ENCODE peak calls at places on chromosome 19, in six cellular contexts. X is HCT116; O is BE2C; E is Caco-2; T is body of pancreas; A is CD8-positive, alpha-beta T cell. S is an unnamed sample.

GRCh38 chr19:38679839-38680238 is 32.4 kb downstream of the ACTN4 start:
- DNase-seq in X (no peak), O (no peak), E (no peak), T (no peak), A (no peak), S (no peak)

GRCh38 chr19:54517483-54517882 is 14.9 kb downstream of the LAIR2 start:
- DNase-seq in X (no peak), O (no peak), E (peak; percentile 81), T (peak; percentile 61), A (peak; percentile 25), S (peak; percentile 80)

GRCh38 chr19:5292843-5293606 is 47.6 kb downstream of the PTPRS start:
- DNase-seq in X (no peak), O (peak; percentile 80), E (no peak), T (peak; percentile 73), A (peak; percentile 31), S (peak; percentile 51)

GRCh38 chr19:39831679-39832078 is 2.3 kb downstream of the DYRK1B start:
- DNase-seq in X (no peak), O (no peak), E (no peak), T (no peak), A (no peak), S (no peak)

GRCh38 chr19:24054044-24054935 is 32.7 kb upstream of the ZNF254 start:
- DNase-seq in X (peak; percentile 24), O (no peak), E (no peak), T (no peak), A (no peak), S (no peak)

GRCh38 chr19:19558636-19559035 is 20.6 kb downstream of the CILP2 start:
- DNase-seq in X (no peak), O (no peak), E (no peak), T (no peak), A (no peak), S (no peak)

GRCh38 chr19:53947624-53948023 is 15.1 kb upstream of the CACNG8 start:
- DNase-seq in X (peak; percentile 47), O (no peak), E (no peak), T (no peak), A (no peak), S (peak; percentile 41)

GRCh38 chr19:9498183-9498902 is at the start of gene ZNF560:
- DNase-seq in X (no peak), O (peak; percentile 86), E (no peak), T (no peak), A (no peak), S (no peak)

GRCh38 chr19:16203256-16204004 is 5.7 kb downstream of the AP1M1 start:
- DNase-seq in X (no peak), O (no peak), E (no peak), T (no peak), A (no peak), S (no peak)

GRCh38 chr19:7769171-7769570 is 6.1 kb downstream of the CLEC4M start:
- DNase-seq in X (no peak), O (no peak), E (no peak), T (no peak), A (no peak), S (no peak)

GRCh38 chr19:30792561-30793505 is 420.6 kb downstream of the ZNF536 start:
- DNase-seq in X (no peak), O (no peak), E (no peak), T (no peak), A (no peak), S (no peak)

GRCh38 chr19:55165952-55166529 is 372 bp downstream of the DNAAF3 start:
- DNase-seq in X (peak; percentile 86), O (peak; percentile 84), E (peak; percentile 90), T (peak; percentile 69), A (peak; percentile 12), S (peak; percentile 94)

GRCh38 chr19:48400018-48400742 is 6.7 kb downstream of the GRIN2D start:
- DNase-seq in X (peak; percentile 54), O (peak; percentile 63), E (peak; percentile 76), T (peak; percentile 54), A (no peak), S (peak; percentile 44)

GRCh38 chr19:6731822-6732221 is 5.6 kb downstream of the GPR108 start:
- DNase-seq in X (no peak), O (no peak), E (no peak), T (no peak), A (no peak), S (no peak)

GRCh38 chr19:51514866-51515481 is 13.4 kb upstream of the SIGLEC12 start:
- DNase-seq in X (peak; percentile 47), O (no peak), E (peak; percentile 71), T (no peak), A (no peak), S (peak; percentile 56)

GRCh38 chr19:44750713-44751112 is 2.2 kb downstream of the BCL3 start:
- DNase-seq in X (no peak), O (no peak), E (no peak), T (no peak), A (no peak), S (no peak)

GRCh38 chr19:53432088-53432661 is 391 bp downstream of the ZNF761 start:
- DNase-seq in X (no peak), O (peak; percentile 21), E (peak; percentile 48), T (peak; percentile 35), A (no peak), S (peak; percentile 30)

GRCh38 chr19:51784922-51785690 is 9.9 kb upstream of the FPR3 start:
- DNase-seq in X (no peak), O (no peak), E (no peak), T (peak; percentile 11), A (no peak), S (no peak)

GRCh38 chr19:31444931-31445330 is 95.7 kb upstream of the TSHZ3 start:
- DNase-seq in X (no peak), O (no peak), E (no peak), T (no peak), A (no peak), S (no peak)

GRCh38 chr19:44882063-44882462 is 9.0 kb upstream of the TOMM40 start:
- DNase-seq in X (no peak), O (no peak), E (no peak), T (no peak), A (no peak), S (no peak)

GRCh38 chr19:10797541-10798256 is 38.3 kb downstream of the TMED1 start:
- DNase-seq in X (no peak), O (no peak), E (no peak), T (no peak), A (peak; percentile 64), S (no peak)

GRCh38 chr19:54164369-54165068 is 5.0 kb upstream of the LENG1 start:
- DNase-seq in X (peak; percentile 39), O (peak; percentile 42), E (peak; percentile 70), T (peak; percentile 62), A (peak; percentile 43), S (peak; percentile 41)

GRCh38 chr19:19552811-19553210 is 14.7 kb downstream of the CILP2 start:
- DNase-seq in X (no peak), O (peak; percentile 48), E (peak; percentile 69), T (peak; percentile 29), A (no peak), S (peak; percentile 64)

GRCh38 chr19:4362871-4363545 is 19.6 kb downstream of the MPND start:
- DNase-seq in X (no peak), O (no peak), E (peak; percentile 49), T (no peak), A (no peak), S (peak; percentile 29)

GRCh38 chr19:40689339-40690049 is 957 bp downstream of the NUMBL start:
- DNase-seq in X (no peak), O (peak; percentile 79), E (no peak), T (no peak), A (no peak), S (no peak)

GRCh38 chr19:49882643-49883042 is 5.1 kb downstream of the TBC1D17 start:
- DNase-seq in X (no peak), O (no peak), E (no peak), T (no peak), A (no peak), S (no peak)
- TF ChIP-seq CTCF in X (no peak), O (no peak), E (no peak), T (no peak), A (no peak), S (no peak)

DNA sequence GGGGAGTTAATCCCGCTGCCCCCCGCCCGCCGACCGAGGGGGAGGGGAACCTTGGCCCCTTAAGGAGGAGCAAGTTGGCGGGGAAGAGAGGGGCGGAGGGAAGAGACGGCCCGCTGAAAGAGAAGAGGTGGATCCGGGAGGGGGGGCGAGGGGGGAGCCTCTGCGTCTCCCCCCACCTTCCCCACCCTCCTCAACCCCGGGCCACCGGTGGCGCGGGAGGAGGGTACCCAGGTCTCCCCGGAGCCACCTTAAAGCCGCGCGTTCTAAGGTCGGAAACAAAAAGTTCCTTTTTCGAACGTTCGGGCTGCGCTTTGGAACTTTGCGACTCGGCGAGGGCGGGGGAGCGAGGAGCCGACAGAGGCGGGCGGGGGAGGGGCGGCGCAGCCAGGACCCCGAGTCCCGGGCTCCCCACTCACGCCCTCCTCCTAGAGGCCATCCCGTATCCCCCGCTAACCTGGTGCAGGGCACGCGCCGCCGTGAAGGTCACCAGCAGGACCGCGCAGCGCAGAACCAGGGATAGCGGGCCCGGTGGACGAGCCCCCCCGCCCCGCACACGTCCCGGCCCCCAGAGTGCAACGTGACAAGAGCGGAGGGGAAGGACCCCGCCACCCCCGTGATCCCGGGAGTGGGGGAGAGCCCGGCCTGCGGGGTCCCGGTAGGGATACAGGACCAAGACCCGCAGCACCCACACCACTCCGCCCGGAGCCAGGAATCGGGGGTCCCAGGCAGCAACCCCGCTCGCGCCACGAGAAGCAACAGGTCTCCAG is 662 bp downstream of the ERF start:
- DNase-seq in X (no peak), O (peak; percentile 72), E (peak; percentile 84), T (peak; percentile 86), A (peak; percentile 73), S (peak; percentile 76)
- TF ChIP-seq CTCF in X (no peak), O (no peak), E (no peak), T (no peak), A (no peak), S (no peak)

DNA sequence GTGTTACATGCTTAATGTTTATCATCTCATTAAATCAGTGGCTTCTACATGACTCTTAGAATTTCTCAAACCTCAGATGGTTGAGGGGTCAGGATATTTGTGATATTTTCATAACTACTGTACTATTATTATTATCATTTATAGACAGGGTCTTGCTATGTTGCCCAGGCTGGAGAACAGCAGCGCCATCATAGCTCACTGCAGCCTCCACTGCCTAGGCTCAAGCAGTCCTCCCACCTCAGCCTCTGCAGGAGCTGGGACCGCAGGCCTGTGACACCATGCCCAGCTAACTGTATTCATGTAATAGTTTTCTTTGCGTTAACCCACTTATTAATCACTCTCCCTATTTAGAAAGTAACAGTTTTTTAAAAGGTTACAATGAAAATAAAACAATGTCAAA is 9.5 kb downstream of the IER2 start:
- DNase-seq in X (no peak), O (no peak), E (no peak), T (no peak), A (no peak), S (no peak)
- TF ChIP-seq CTCF in X (no peak), O (no peak), E (no peak), T (no peak), A (no peak), S (no peak)

DNA sequence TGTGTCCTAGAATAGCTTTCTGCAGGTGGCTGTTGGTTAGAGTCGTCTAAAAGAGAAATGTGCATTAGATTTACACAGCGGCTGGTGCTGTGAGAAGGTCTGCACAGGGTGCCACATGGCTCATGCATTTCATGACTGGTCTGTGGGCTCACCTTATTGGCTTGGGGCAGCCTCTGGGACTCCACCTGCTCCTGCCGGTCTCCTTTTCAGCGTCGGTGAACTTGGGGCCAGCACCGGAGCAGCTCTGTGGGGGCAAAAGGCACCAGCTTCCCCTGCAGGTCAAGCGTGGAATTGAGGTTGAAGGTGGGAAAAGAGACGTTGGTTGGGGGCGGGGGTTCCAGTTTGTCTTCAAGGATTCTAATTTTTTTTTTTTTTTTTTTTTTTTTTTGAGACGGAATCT is 3.1 kb upstream of the PNMA8C start:
- DNase-seq in X (no peak), O (no peak), E (no peak), T (peak; percentile 74), A (no peak), S (no peak)
- TF ChIP-seq CTCF in X (peak; percentile 33), O (peak; percentile 41), E (peak; percentile 40), T (peak; percentile 73), A (no peak), S (no peak)

S was measured in Calu3.